ENCODE peak calls at places on chromosomes 6 and 20, in eight cellular contexts. Z is K562; V is IMR-90; Q is psoas muscle; K is iPS DF 6.9; O is aorta; M is heart left ventricle; P is CD8-positive, alpha-beta memory T cell. E is an unnamed sample.

GRCh38 chr6:11194399-11195274 is 37.8 kb downstream of the NEDD9 start:
- DNase-seq in K (no peak), P (no peak), Q (no peak), V (peak), O (no peak), M (no peak), Z (no peak), E (no peak)

GRCh38 chr20:63911171-63911570 is 16.2 kb downstream of the DNAJC5 start:
- DNase-seq in M (no peak), Z (no peak), Q (no peak), V (peak), O (no peak), K (no peak), P (no peak), E (peak)

GRCh38 chr6:80186082-80186481 is 79.6 kb downstream of the BCKDHB start:
- DNase-seq in Q (no peak), K (no peak), V (no peak), M (no peak), O (no peak), P (no peak), Z (no peak), E (no peak)

GRCh38 chr6:168089186-168090063 is 10.4 kb upstream of the FRMD1 start:
- DNase-seq in Q (peak), Z (no peak), K (no peak), V (no peak), M (no peak), P (no peak), O (no peak), E (no peak)

GRCh38 chr20:278607-279571 is 11.7 kb downstream of the C20orf96 start:
- DNase-seq in Q (no peak), Z (no peak), K (no peak), V (no peak), P (no peak), M (peak), O (peak), E (no peak)

GRCh38 chr6:82988904-82989303 is 76.7 kb downstream of the UBE3D start:
- DNase-seq in P (no peak), O (no peak), K (no peak), V (peak), Q (no peak), M (no peak), Z (peak), E (no peak)

GRCh38 chr6:41367700-41368099 is 32.3 kb downstream of the NCR2 start:
- DNase-seq in O (no peak), Q (no peak), Z (peak), K (no peak), P (no peak), M (peak), V (peak), E (no peak)

GRCh38 chr6:24925661-24926060 is 10.1 kb downstream of the RIPOR2 start:
- DNase-seq in P (no peak), V (no peak), O (no peak), Z (no peak), K (no peak), Q (no peak), M (no peak), E (no peak)

GRCh38 chr6:38350882-38351281 is 288.8 kb downstream of the BTBD9 start:
- DNase-seq in P (no peak), K (no peak), V (peak), O (no peak), Z (no peak), Q (no peak), M (no peak), E (no peak)

GRCh38 chr6:155273438-155273837 is 9.6 kb downstream of the CLDN20 start:
- DNase-seq in O (no peak), P (no peak), K (no peak), M (no peak), V (peak), Q (no peak), Z (peak), E (no peak)

GRCh38 chr6:49088631-49089030 is 374.4 kb downstream of the MMUT start:
- DNase-seq in Q (no peak), P (no peak), V (no peak), K (no peak), O (no peak), Z (no peak), M (no peak), E (no peak)

GRCh38 chr20:58450259-58450658 is 61.2 kb downstream of the VAPB start:
- DNase-seq in O (no peak), M (no peak), Q (no peak), V (peak), Z (no peak), P (no peak), K (no peak), E (no peak)

GRCh38 chr6:129818251-129818650 is 42.9 kb downstream of the TMEM244 start:
- DNase-seq in Q (no peak), K (no peak), M (no peak), P (no peak), O (no peak), Z (no peak), V (no peak), E (no peak)

GRCh38 chr6:135280375-135281136 is 99.4 kb downstream of the MYB start:
- DNase-seq in K (no peak), P (no peak), V (peak), Q (no peak), M (no peak), O (no peak), Z (peak), E (no peak)

GRCh38 chr20:22213271-22213670 is 371.1 kb downstream of the FOXA2 start:
- DNase-seq in K (no peak), Z (no peak), V (no peak), P (no peak), O (no peak), Q (no peak), M (no peak), E (no peak)

GRCh38 chr20:63125893-63126601 is 89.9 kb downstream of the YTHDF1 start:
- DNase-seq in Q (peak), K (no peak), P (no peak), V (no peak), Z (no peak), O (peak), M (peak), E (no peak)

GRCh38 chr20:63567382-63568169 is 6.5 kb downstream of the HELZ2 start:
- DNase-seq in Z (no peak), O (peak), P (peak), Q (peak), K (no peak), M (peak), V (no peak), E (no peak)

GRCh38 chr20:51738877-51739447 is 29.2 kb downstream of the ATP9A start:
- DNase-seq in M (no peak), O (no peak), K (no peak), Q (no peak), P (no peak), V (no peak), Z (peak), E (no peak)

GRCh38 chr6:122869437-122870024 is 80.5 kb downstream of the SMPDL3A start:
- DNase-seq in V (peak), O (no peak), Q (no peak), K (peak), M (peak), P (no peak), Z (peak), E (peak)

GRCh38 chr20:62143976-62144825 is 632 bp downstream of the SS18L1 start:
- DNase-seq in K (no peak), O (peak), V (peak), Z (peak), M (peak), Q (peak), P (peak), E (no peak)

GRCh38 chr20:58017237-58017969 is 211.1 kb downstream of the ANKRD60 start:
- DNase-seq in Q (no peak), O (peak), K (no peak), P (no peak), Z (no peak), M (peak), V (peak), E (peak)

GRCh38 chr20:53899351-53900167 is 170.8 kb downstream of the BCAS1 start:
- DNase-seq in Q (no peak), M (peak), V (peak), P (peak), K (no peak), Z (peak), O (no peak), E (peak)

GRCh38 chr6:31620586-31621319 is at the start of gene PRRC2A:
- DNase-seq in Q (no peak), O (peak), P (peak), K (no peak), V (peak), Z (peak), M (no peak), E (no peak)

GRCh38 chr6:53055873-53056272 is 9.3 kb upstream of the FBXO9 start:
- DNase-seq in O (no peak), Q (no peak), P (no peak), K (no peak), M (no peak), Z (no peak), V (no peak), E (no peak)

GRCh38 chr20:208937-209566 is 18.0 kb upstream of the DEFB129 start:
- DNase-seq in Z (peak), M (no peak), K (peak), O (no peak), P (peak), V (peak), Q (no peak), E (peak)

GRCh38 chr6:80767808-80768207 is 661.3 kb downstream of the BCKDHB start:
- DNase-seq in P (no peak), Z (no peak), M (peak), V (peak), O (peak), Q (peak), K (no peak), E (peak)

GRCh38 chr6:125549202-125549884 is 200.1 kb upstream of the HEY2 start:
- DNase-seq in Z (no peak), M (no peak), V (no peak), O (no peak), P (no peak), Q (no peak), K (no peak), E (no peak)

GRCh38 chr20:5971203-5971602 is 20.8 kb downstream of the MCM8 start:
- DNase-seq in Z (no peak), V (no peak), P (no peak), O (no peak), Q (no peak), M (no peak), K (no peak), E (no peak)

GRCh38 chr20:21149344-21149743 is 23.5 kb downstream of the KIZ start:
- DNase-seq in P (no peak), Z (no peak), O (no peak), M (no peak), K (no peak), V (no peak), Q (no peak), E (no peak)

GRCh38 chr20:35603695-35604443 is 11.8 kb upstream of the SPAG4 start:
- DNase-seq in V (no peak), O (peak), Z (no peak), Q (peak), M (no peak), K (no peak), P (no peak), E (no peak)

GRCh38 chr6:31908791-31909190 is 6.9 kb upstream of the ZBTB12 start:
- DNase-seq in Z (peak), K (no peak), V (peak), P (no peak), Q (no peak), M (no peak), O (no peak), E (no peak)

GRCh38 chr6:139194740-139195139 is 59.9 kb downstream of the HECA start:
- DNase-seq in K (no peak), P (no peak), O (no peak), M (no peak), Q (no peak), Z (no peak), V (no peak), E (no peak)

GRCh38 chr20:17796096-17796563 is 96.4 kb downstream of the BANF2 start:
- DNase-seq in V (peak), O (no peak), M (peak), Z (no peak), Q (peak), P (no peak), K (no peak), E (no peak)

GRCh38 chr20:1449370-1449769 is 17.3 kb downstream of the NSFL1C start:
- DNase-seq in Q (no peak), P (no peak), V (no peak), O (no peak), K (no peak), M (no peak), Z (no peak), E (no peak)

GRCh38 chr6:89372506-89372901 is 20.0 kb upstream of the UBE2J1 start:
- DNase-seq in P (no peak), Q (no peak), V (no peak), O (no peak), M (no peak), K (no peak), Z (no peak), E (no peak)

GRCh38 chr6:31610891-31611425 is 4.1 kb upstream of the AIF1 start:
- DNase-seq in O (no peak), Z (no peak), P (no peak), M (no peak), K (no peak), V (no peak), Q (no peak), E (no peak)

GRCh38 chr6:30568245-30568644 is 3.0 kb upstream of the ABCF1 start:
- DNase-seq in V (no peak), Z (peak), O (no peak), K (no peak), M (no peak), Q (no peak), P (no peak), E (no peak)

GRCh38 chr6:134351615-134352474 is 33.9 kb upstream of the SGK1 start:
- DNase-seq in K (no peak), Z (no peak), O (no peak), P (peak), V (peak), Q (no peak), M (no peak), E (no peak)

GRCh38 chr20:3560162-3560561 is 89.3 kb downstream of the ATRN start:
- DNase-seq in Z (no peak), K (no peak), M (no peak), Q (no peak), V (no peak), O (no peak), P (no peak), E (no peak)
- H3K27ac ChIP-seq in Z (no peak), K (no peak), M (no peak), Q (no peak), V (no peak), O (no peak), P (no peak), E (no peak)

GRCh38 chr6:36722365-36722764 is 24.7 kb downstream of the RAB44 start:
- DNase-seq in P (no peak), V (no peak), M (no peak), Z (no peak), O (no peak), K (no peak), Q (no peak), E (no peak)

GRCh38 chr6:36721369-36722140 is 23.9 kb downstream of the RAB44 start:
- DNase-seq in P (no peak), V (no peak), Z (no peak), K (no peak), Q (peak), M (no peak), O (peak), E (no peak)

GRCh38 chr6:36724514-36725385 is 27.1 kb downstream of the RAB44 start:
- DNase-seq in M (peak), K (peak), V (peak), O (peak), P (no peak), Z (peak), Q (peak), E (no peak)

GRCh38 chr6:36720251-36721141 is 22.9 kb downstream of the RAB44 start:
- DNase-seq in Z (no peak), V (no peak), K (no peak), Q (peak), P (no peak), O (peak), M (no peak), E (no peak)

DNA sequence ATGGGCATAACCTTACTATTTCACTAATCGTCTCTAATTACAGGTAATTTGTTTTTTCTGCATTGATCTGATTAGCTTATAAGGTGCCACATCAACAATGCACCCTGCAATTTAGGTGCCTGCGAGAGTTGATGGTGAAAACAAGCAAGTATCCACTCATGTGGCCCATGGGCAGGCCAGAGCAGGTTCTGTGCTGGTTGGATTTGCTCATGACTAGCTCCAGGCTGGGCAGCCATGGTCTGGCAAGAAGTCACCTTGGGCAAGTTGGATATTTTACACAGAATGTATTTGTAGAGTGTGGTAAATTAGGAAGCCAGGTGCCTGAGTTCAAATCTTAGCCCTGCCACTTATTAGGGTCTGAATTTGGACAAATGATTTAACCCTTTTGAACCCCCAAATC is 25.3 kb downstream of the RAB44 start:
- DNase-seq in M (no peak), P (no peak), V (no peak), O (no peak), Q (peak), Z (no peak), K (no peak), E (peak)
- H3K27ac ChIP-seq in M (no peak), P (no peak), V (no peak), O (no peak), Q (no peak), Z (no peak), K (no peak), E (no peak)

GRCh38 chr6:158627940-158628211 is 16.7 kb downstream of the DYNLT1 start:
- DNase-seq in M (no peak), Z (no peak), P (no peak), O (no peak), Q (no peak), K (no peak), V (no peak), E (no peak)

GRCh38 chr6:158624684-158625682 is 19.6 kb downstream of the DYNLT1 start:
- DNase-seq in K (no peak), Z (no peak), O (no peak), V (no peak), M (no peak), Q (no peak), P (no peak), E (no peak)

GRCh38 chr6:158625881-158626305 is 18.6 kb downstream of the DYNLT1 start:
- DNase-seq in O (peak), Z (no peak), K (no peak), Q (no peak), P (no peak), M (no peak), V (no peak), E (no peak)

GRCh38 chr6:158627168-158627939 is 17.2 kb downstream of the DYNLT1 start:
- DNase-seq in P (no peak), Q (no peak), O (no peak), V (no peak), Z (no peak), K (no peak), M (no peak), E (no peak)

GRCh38 chr6:158626360-158627167 is 18.0 kb downstream of the DYNLT1 start:
- DNase-seq in P (no peak), K (no peak), V (no peak), Z (no peak), M (no peak), Q (no peak), O (no peak), E (no peak)
- H3K27ac ChIP-seq in P (no peak), K (no peak), V (no peak), Z (no peak), M (no peak), Q (no peak), O (peak), E (no peak)

GRCh38 chr20:19901226-19901625 is 115.9 kb upstream of the NAA20 start:
- DNase-seq in K (no peak), Z (no peak), P (no peak), O (no peak), M (no peak), V (no peak), Q (no peak), E (no peak)

GRCh38 chr20:19908586-19908985 is 108.6 kb upstream of the NAA20 start:
- DNase-seq in P (no peak), Z (no peak), V (no peak), Q (no peak), K (no peak), O (no peak), M (no peak), E (no peak)

GRCh38 chr20:19907326-19908056 is 109.7 kb upstream of the NAA20 start:
- DNase-seq in M (peak), Q (no peak), Z (no peak), K (no peak), O (peak), P (no peak), V (no peak), E (no peak)

GRCh38 chr20:19897891-19898290 is 119.3 kb upstream of the NAA20 start:
- DNase-seq in Q (no peak), Z (no peak), O (no peak), M (no peak), V (no peak), P (no peak), K (no peak), E (no peak)

DNA sequence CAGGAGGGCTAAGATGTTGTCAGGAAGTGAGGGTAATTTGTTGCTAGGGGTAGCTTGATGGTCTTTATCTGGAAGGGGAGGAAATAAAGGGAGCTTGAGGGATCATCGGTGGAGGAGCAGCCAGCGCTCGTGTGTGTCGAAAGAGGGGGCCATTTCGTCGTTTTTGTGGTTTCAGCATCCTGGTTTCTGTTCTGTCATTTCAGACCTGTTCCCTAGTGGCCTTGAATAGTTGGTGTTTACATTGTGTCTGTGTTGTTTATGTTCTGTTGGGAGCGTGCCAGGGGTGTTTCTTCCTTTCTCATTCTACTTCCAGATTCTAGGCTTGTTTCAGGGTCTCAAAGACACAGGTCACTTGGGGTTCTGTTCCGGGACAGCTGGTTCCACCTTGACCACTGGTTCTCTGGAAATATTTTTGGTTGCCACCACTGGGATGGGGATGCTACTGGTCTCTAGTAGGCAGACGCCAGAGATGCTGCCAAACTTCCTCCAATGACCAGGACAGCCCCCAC is 113.9 kb upstream of the NAA20 start:
- DNase-seq in K (no peak), V (peak), Z (peak), M (no peak), P (no peak), Q (no peak), O (no peak), E (no peak)
- H3K27ac ChIP-seq in K (no peak), V (peak), Z (no peak), M (peak), P (no peak), Q (no peak), O (no peak), E (no peak)

GRCh38 chr20:31392836-31393235 is 2.4 kb upstream of the DEFB119 start:
- DNase-seq in Q (no peak), K (no peak), Z (no peak), V (no peak), O (no peak), P (no peak), M (no peak), E (no peak)
- H3K27ac ChIP-seq in Q (no peak), K (no peak), Z (no peak), V (no peak), O (no peak), P (no peak), M (no peak), E (no peak)

GRCh38 chr6:37320649-37321048 is 33.1 kb upstream of the RNF8 start:
- DNase-seq in Z (no peak), P (no peak), Q (no peak), V (no peak), M (no peak), K (no peak), O (no peak), E (no peak)
- H3K27ac ChIP-seq in Z (no peak), P (no peak), Q (no peak), V (no peak), M (peak), K (no peak), O (no peak), E (peak)